ENCODE peak calls at places on chromosomes 11 and 22, in six cellular contexts. E is neural progenitor cell, B is K562, J is A549, T is heart left ventricle, U is IMR-90. M is an unnamed sample.

GRCh38 chr11:65435330-65435931 is 12.8 kb downstream of the NEAT1 start:
- DNase-seq in E (no peak), B (no peak), J (peak; percentile 27), T (no peak), U (peak; percentile 45), M (no peak)

GRCh38 chr22:50703726-50704509 is 31.3 kb downstream of the SHANK3 start:
- DNase-seq in E (no peak), B (no peak), J (no peak), T (peak; percentile 34), U (no peak), M (no peak)

GRCh38 chr11:119976805-119977583 is 160.9 kb downstream of the TRIM29 start:
- DNase-seq in E (no peak), B (no peak), J (no peak), T (no peak), U (no peak), M (no peak)

GRCh38 chr11:31045335-31045734 is 324.2 kb downstream of the DCDC1 start:
- DNase-seq in E (peak; percentile 37), B (no peak), J (peak; percentile 29), T (no peak), U (no peak), M (no peak)

GRCh38 chr11:17496406-17496805 is 19.8 kb upstream of the ABCC8 start:
- DNase-seq in E (no peak), B (no peak), J (no peak), T (no peak), U (no peak), M (no peak)

GRCh38 chr22:42397332-42398246 is 34.6 kb downstream of the NFAM1 start:
- DNase-seq in E (no peak), B (no peak), J (no peak), T (no peak), U (no peak), M (no peak)

GRCh38 chr22:19895160-19895849 is 40.6 kb upstream of the GNB1L start:
- DNase-seq in E (no peak), B (no peak), J (no peak), T (no peak), U (no peak), M (no peak)

GRCh38 chr11:1574256-1575242 is 2.5 kb upstream of the DUSP8 start:
- DNase-seq in E (peak; percentile 73), B (peak; percentile 85), J (peak; percentile 73), T (peak; percentile 74), U (peak; percentile 23), M (no peak)

GRCh38 chr11:114257621-114258558 is 38.3 kb upstream of the NNMT start:
- DNase-seq in E (peak; percentile 95), B (no peak), J (no peak), T (peak; percentile 76), U (no peak), M (no peak)

GRCh38 chr22:37199839-37200161 is 11.8 kb upstream of the C1QTNF6 start:
- DNase-seq in E (no peak), B (peak; percentile 58), J (no peak), T (no peak), U (no peak), M (no peak)

GRCh38 chr11:9693801-9694553 is 30.1 kb downstream of the SWAP70 start:
- DNase-seq in E (no peak), B (no peak), J (no peak), T (no peak), U (no peak), M (no peak)
- TF ChIP-seq CTCF in E (peak; percentile 27), B (no peak), J (no peak), T (no peak), U (no peak), M (no peak)

GRCh38 chr11:96277696-96278038 is 65.3 kb downstream of the MAML2 start:
- DNase-seq in E (no peak), B (no peak), J (no peak), T (no peak), U (no peak), M (no peak)

GRCh38 chr11:96279421-96280290 is 63.3 kb downstream of the MAML2 start:
- DNase-seq in E (no peak), B (no peak), J (no peak), T (no peak), U (peak; percentile 67), M (no peak)

GRCh38 chr11:96280444-96280843 is 62.6 kb downstream of the MAML2 start:
- DNase-seq in E (no peak), B (no peak), J (no peak), T (no peak), U (no peak), M (no peak)

GRCh38 chr11:96278039-96278897 is 64.7 kb downstream of the MAML2 start:
- DNase-seq in E (no peak), B (no peak), J (no peak), T (no peak), U (peak; percentile 23), M (no peak)

DNA sequence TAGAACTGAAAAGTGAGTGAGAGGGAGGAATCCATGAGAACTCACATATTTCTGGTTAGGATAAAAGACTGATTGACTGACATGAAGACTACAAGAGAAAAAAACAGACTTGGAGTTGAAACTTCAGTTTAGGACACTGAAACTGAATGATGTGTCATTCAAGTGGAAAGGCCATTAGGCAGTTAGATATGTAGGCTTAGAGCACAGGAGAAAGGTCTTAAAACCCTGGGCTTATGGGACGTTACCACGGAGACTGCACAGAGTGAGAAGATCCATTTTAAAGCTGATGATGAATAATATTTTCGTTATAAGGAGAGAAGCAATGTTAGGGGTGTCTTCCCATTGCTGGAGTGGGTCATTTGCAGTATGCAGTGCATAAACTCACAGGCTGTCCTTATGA is 64.0 kb downstream of the MAML2 start:
- DNase-seq in E (no peak), B (no peak), J (no peak), T (no peak), U (no peak), M (no peak)
- H3K27ac ChIP-seq in E (no peak overlapping the region), B (peak overlapping the region; percentile 62), J (peak overlapping the region; percentile 9), T (no peak overlapping the region), U (no peak overlapping the region), M (no peak overlapping the region)

DNA sequence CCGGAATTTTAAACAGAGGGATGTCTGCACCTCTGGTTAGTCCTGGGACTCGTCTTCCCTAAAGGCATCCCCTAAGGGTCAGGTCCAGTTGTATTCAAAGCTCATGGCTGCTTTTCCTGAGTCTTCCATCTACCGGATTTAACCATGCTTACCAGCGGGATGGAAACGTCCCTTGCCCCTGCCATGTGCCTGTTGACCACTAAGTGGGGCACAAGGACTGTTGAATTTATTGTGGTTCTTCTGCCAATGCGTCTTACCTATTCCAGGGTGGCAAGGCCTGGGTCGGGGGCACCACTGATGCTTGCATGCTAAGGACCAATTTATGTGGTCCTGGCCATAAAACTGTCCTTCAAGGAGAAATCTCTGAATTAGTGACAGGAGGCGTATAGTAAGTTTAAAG is 25.6 kb downstream of the ANKRD42 start:
- DNase-seq in E (peak; percentile 38), B (no peak), J (peak; percentile 27), T (no peak), U (no peak), M (no peak)
- TF ChIP-seq CTCF in E (peak; percentile 50), B (peak; percentile 54), J (peak; percentile 17), T (no peak), U (peak; percentile 33), M (no peak)

GRCh38 chr22:17973217-17973616 is 51.1 kb downstream of the MICAL3 start:
- DNase-seq in E (no peak), B (no peak), J (no peak), T (no peak), U (no peak), M (no peak)

GRCh38 chr22:17969732-17970131 is 54.6 kb downstream of the MICAL3 start:
- DNase-seq in E (no peak), B (no peak), J (peak; percentile 89), T (peak; percentile 66), U (peak; percentile 99), M (no peak)

GRCh38 chr22:17972385-17973181 is 51.8 kb downstream of the MICAL3 start:
- DNase-seq in E (peak; percentile 32), B (no peak), J (peak; percentile 82), T (no peak), U (peak; percentile 85), M (no peak)

GRCh38 chr22:17970205-17970708 is 54.1 kb downstream of the MICAL3 start:
- DNase-seq in E (no peak), B (peak; percentile 58), J (no peak), T (no peak), U (peak; percentile 85), M (no peak)

GRCh38 chr22:17971711-17972110 is 52.6 kb downstream of the MICAL3 start:
- DNase-seq in E (no peak), B (no peak), J (no peak), T (no peak), U (no peak), M (no peak)
- H3K27ac ChIP-seq in E (no peak overlapping the region), B (no peak overlapping the region), J (peak overlapping the region; percentile 93), T (peak overlapping the region; percentile 66), U (peak overlapping the region; percentile 80), M (peak overlapping the region; percentile 67)